ENCODE peak calls at places on chromosomes 1 and 21, in nine cellular contexts. A is BJ, R is prostate gland, Z is astrocyte, S is adrenal gland, Q is left lung, M is body of pancreas, W is heart right ventricle, N is DND-41. D is an unnamed sample. For H3K27me3, the result is how much of the 10 kb centered on the place peaks cover.

GRCh38 chr1:60255565-60255964 is 182.0 kb upstream of the C1orf87 start:
- DNase-seq in A (no peak), R (no peak), Z (peak), S (no peak), Q (no peak), M (no peak), W (no peak), N (no peak), D (no peak)

GRCh38 chr1:30908886-30909777 is 574 bp upstream of the SDC3 start:
- DNase-seq in A (no peak), R (no peak), Z (no peak), S (peak), Q (peak), M (no peak), W (peak), N (no peak), D (no peak)

GRCh38 chr1:74505889-74506288 is 6.5 kb downstream of the LRRC53 start:
- DNase-seq in A (no peak), R (no peak), Z (no peak), S (no peak), Q (no peak), M (no peak), W (no peak), N (no peak), D (no peak)

GRCh38 chr21:37006521-37007291 is at the start of gene RIPPLY3:
- DNase-seq in A (no peak), R (no peak), Z (peak), S (no peak), Q (peak), M (no peak), W (no peak), N (no peak), D (no peak)

GRCh38 chr1:53551428-53551995 is 92.3 kb downstream of the DMRTB1 start:
- DNase-seq in A (no peak), R (no peak), Z (no peak), S (peak), Q (peak), M (peak), W (no peak), N (no peak), D (no peak)

GRCh38 chr1:21496886-21497285 is 12.3 kb upstream of the ALPL start:
- DNase-seq in A (no peak), R (no peak), Z (no peak), S (no peak), Q (no peak), M (no peak), W (no peak), N (no peak), D (no peak)

GRCh38 chr1:66182551-66183178 is 351.3 kb upstream of the SGIP1 start:
- DNase-seq in A (peak), R (no peak), Z (peak), S (peak), Q (no peak), M (no peak), W (no peak), N (no peak), D (no peak)

GRCh38 chr1:212309967-212310366 is 24.8 kb downstream of the PPP2R5A start:
- DNase-seq in A (no peak), R (no peak), Z (no peak), S (no peak), Q (no peak), M (peak), W (no peak), N (no peak), D (no peak)

GRCh38 chr1:178064191-178064821 is 29.6 kb upstream of the RASAL2 start:
- DNase-seq in A (no peak), R (no peak), Z (no peak), S (no peak), Q (no peak), M (no peak), W (no peak), N (no peak), D (no peak)

GRCh38 chr1:204151562-204152309 is at the start of gene ETNK2:
- DNase-seq in A (no peak), R (peak), Z (peak), S (peak), Q (peak), M (peak), W (peak), N (no peak), D (no peak)

GRCh38 chr1:229844675-229845074 is 218.6 kb downstream of the URB2 start:
- DNase-seq in A (no peak), R (peak), Z (no peak), S (no peak), Q (no peak), M (peak), W (no peak), N (no peak), D (no peak)

GRCh38 chr1:18716112-18716784 is 85.6 kb downstream of the PAX7 start:
- DNase-seq in A (no peak), R (no peak), Z (no peak), S (no peak), Q (no peak), M (no peak), W (no peak), N (no peak), D (no peak)

GRCh38 chr1:109482796-109483638 is 688 bp upstream of the ATXN7L2 start:
- DNase-seq in A (no peak), R (no peak), Z (no peak), S (peak), Q (no peak), M (peak), W (peak), N (no peak), D (no peak)
- TF ChIP-seq CTCF in A (no peak), R (no peak), Z (no peak), S (no peak), Q (no peak), M (no peak), W (no peak), N (peak), D (peak)

GRCh38 chr1:24474193-24474592 is 28.4 kb upstream of the RCAN3 start:
- DNase-seq in A (no peak), R (no peak), Z (no peak), S (no peak), Q (no peak), M (no peak), W (no peak), N (no peak), D (no peak)
- H3K4me3 ChIP-seq in A (no peak), R (no peak), Z (no peak), S (no peak), Q (no peak), M (no peak), W (no peak), N (no peak), D (no peak)

GRCh38 chr1:47999097-47999496 is 1.9 kb upstream of the TRABD2B start:
- DNase-seq in A (no peak), R (no peak), Z (no peak), S (no peak), Q (no peak), M (no peak), W (no peak), N (no peak), D (no peak)
- H3K27me3 ChIP-seq in A (under half), R (under half), Z (under half), S (under half), Q (under half), M (under half), W (under half), N (under half), D (under half)

DNA sequence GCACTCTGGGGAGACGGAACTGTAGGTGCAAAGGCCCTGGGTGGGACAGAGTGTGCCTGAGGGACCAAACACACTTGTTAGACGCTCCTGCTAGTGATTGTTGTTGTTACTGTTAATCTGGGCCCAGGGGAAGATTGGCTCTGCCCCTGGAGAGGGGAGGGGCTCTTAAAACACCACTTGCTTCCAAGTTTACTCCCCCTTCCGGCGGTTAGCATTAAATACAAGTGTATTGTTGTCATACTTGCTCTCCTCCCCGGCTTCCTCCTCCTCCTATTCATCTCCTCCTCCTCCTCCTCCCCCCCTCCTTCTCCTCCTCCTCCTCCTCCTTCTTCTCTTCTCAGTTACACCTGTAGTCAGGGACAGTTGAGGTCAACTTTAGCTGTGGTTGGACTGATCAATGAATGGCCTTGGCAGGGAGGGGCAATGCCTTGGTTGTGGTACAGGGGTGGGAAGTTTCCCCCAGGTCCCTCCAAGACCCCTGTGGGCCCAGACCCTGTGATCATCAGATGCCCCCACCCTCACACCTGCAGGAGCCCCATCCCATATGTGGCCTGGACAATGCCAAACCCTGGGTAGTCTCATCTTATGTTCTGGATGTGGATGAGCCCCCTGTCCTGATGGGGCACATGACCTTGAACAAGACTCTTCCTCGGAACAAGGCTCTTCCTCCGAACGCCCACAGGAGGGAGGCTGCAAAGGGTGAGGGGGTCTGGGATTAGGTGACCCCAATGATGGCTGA is 217.3 kb downstream of the PTPRU start:
- DNase-seq in A (peak), R (no peak), Z (peak), S (no peak), Q (no peak), M (peak), W (no peak), N (peak), D (no peak)
- TF ChIP-seq CTCF in A (peak), R (no peak), Z (peak), S (no peak), Q (no peak), M (no peak), W (no peak), N (peak), D (peak)

DNA sequence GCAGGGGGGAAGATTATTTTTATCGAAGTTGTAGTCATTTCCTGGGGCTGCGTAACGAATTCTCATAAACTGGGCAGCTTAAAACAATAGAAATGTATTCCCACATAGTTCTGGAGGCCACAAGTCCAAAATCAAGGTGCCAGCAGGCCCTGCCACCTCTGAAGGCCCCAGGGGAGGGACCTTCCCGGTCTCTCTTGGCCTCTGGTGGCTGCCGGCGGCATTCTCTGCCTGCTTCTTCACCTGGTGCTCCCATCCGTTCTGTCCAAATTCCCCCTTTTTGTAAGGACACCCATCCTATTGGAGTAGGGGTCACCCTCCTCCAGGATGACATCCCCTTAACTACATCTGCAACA is 92.8 kb downstream of the PDE9A start:
- DNase-seq in A (no peak), R (no peak), Z (no peak), S (no peak), Q (peak), M (no peak), W (no peak), N (no peak), D (no peak)
- H3K4me3 ChIP-seq in A (no peak), R (no peak), Z (no peak), S (no peak), Q (no peak), M (no peak), W (no peak), N (no peak), D (no peak)

GRCh38 chr1:158204458-158204827 is 23.7 kb downstream of the CD1D start:
- DNase-seq in A (no peak), R (no peak), Z (no peak), S (no peak), Q (no peak), M (no peak), W (no peak), N (no peak), D (no peak)
- H3K27me3 ChIP-seq in A (under half), R (under half), Z (under half), S (under half), Q (under half), M (under half), W (under half), N (under half), D (under half)

GRCh38 chr1:10032590-10033358 is at the start of gene UBE4B:
- DNase-seq in A (peak), R (peak), Z (peak), S (peak), Q (peak), M (peak), W (peak), N (peak), D (peak)

GRCh38 chr1:10031461-10031860 is 1.3 kb upstream of the UBE4B start:
- DNase-seq in A (no peak), R (no peak), Z (peak), S (no peak), Q (no peak), M (no peak), W (no peak), N (no peak), D (no peak)

GRCh38 chr1:10032287-10032589 is 520 bp upstream of the UBE4B start:
- DNase-seq in A (no peak), R (no peak), Z (no peak), S (no peak), Q (no peak), M (no peak), W (no peak), N (no peak), D (no peak)

GRCh38 chr1:10033359-10033845 is 644 bp downstream of the UBE4B start:
- DNase-seq in A (no peak), R (peak), Z (no peak), S (peak), Q (no peak), M (peak), W (no peak), N (no peak), D (no peak)
- TF ChIP-seq CTCF in A (no peak), R (no peak), Z (no peak), S (no peak), Q (no peak), M (no peak), W (no peak), N (peak), D (peak)

GRCh38 chr1:36257375-36257767 is 33.1 kb downstream of the THRAP3 start:
- DNase-seq in A (no peak), R (no peak), Z (no peak), S (peak), Q (no peak), M (no peak), W (no peak), N (no peak), D (no peak)

GRCh38 chr1:36256558-36257374 is 32.5 kb downstream of the THRAP3 start:
- DNase-seq in A (no peak), R (no peak), Z (no peak), S (no peak), Q (no peak), M (no peak), W (no peak), N (no peak), D (no peak)

GRCh38 chr1:36253463-36253862 is 29.2 kb downstream of the THRAP3 start:
- DNase-seq in A (no peak), R (no peak), Z (peak), S (no peak), Q (no peak), M (no peak), W (no peak), N (no peak), D (peak)

DNA sequence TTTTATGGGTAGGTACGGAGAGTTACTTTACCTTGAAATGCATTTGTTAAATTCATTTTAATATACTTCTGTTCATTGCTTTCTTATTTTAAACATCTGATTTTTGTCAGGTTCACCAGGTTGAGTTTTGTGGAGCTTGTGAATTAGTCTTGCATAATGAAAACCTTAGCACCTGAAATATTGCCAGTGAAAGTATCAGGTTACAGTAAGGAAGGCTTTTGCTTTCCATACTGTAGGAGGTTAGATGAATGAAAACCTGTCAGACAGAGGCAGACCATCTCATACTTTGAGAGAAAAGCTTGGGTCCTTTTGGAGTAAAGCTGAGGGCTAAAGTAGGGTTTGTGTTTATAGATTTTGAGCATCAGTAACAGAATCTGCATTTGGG is 34.7 kb downstream of the THRAP3 start:
- DNase-seq in A (no peak), R (no peak), Z (peak), S (no peak), Q (no peak), M (no peak), W (no peak), N (no peak), D (no peak)
- H3K4me3 ChIP-seq in A (no peak), R (no peak), Z (no peak), S (no peak), Q (no peak), M (no peak), W (no peak), N (no peak), D (no peak)

GRCh38 chr1:210330279-210330866 is 1.7 kb downstream of the HHAT start:
- DNase-seq in A (no peak), R (no peak), Z (peak), S (peak), Q (no peak), M (peak), W (no peak), N (no peak), D (no peak)

GRCh38 chr1:210332233-210332632 is 3.5 kb downstream of the HHAT start:
- DNase-seq in A (no peak), R (no peak), Z (no peak), S (no peak), Q (no peak), M (no peak), W (no peak), N (no peak), D (no peak)

GRCh38 chr1:210328032-210328745 is 513 bp upstream of the HHAT start:
- DNase-seq in A (no peak), R (peak), Z (no peak), S (peak), Q (no peak), M (no peak), W (no peak), N (no peak), D (no peak)

GRCh38 chr1:210325026-210325670 is 3.6 kb upstream of the HHAT start:
- DNase-seq in A (no peak), R (no peak), Z (no peak), S (no peak), Q (no peak), M (no peak), W (no peak), N (no peak), D (no peak)

GRCh38 chr1:210328746-210329488 is at the start of gene HHAT:
- DNase-seq in A (peak), R (peak), Z (peak), S (peak), Q (peak), M (peak), W (peak), N (peak), D (no peak)
- H3K27me3 ChIP-seq in A (under half), R (under half), Z (under half), S (under half), Q (under half), M (under half), W (under half), N (under half), D (under half)

GRCh38 chr1:185804608-185805007 is 70.4 kb downstream of the HMCN1 start:
- DNase-seq in A (no peak), R (no peak), Z (no peak), S (no peak), Q (no peak), M (no peak), W (no peak), N (no peak), D (no peak)
- TF ChIP-seq CTCF in A (no peak), R (no peak), Z (no peak), S (no peak), Q (no peak), M (no peak), W (no peak), N (no peak), D (no peak)